ENCODE peak calls at places on chromosome 19, in seven cellular contexts. B, C, Z, Y, Q, N and U are unnamed samples.

GRCh38 chr19:7926021-7926726 is at the start of gene CTXN1:
- DNase-seq in B (peak; percentile 71), Q (peak; percentile 85), Y (peak; percentile 72), Z (peak; percentile 73), N (peak; percentile 72), C (peak; percentile 67), U (peak; percentile 91)

GRCh38 chr19:35773020-35773809 is 2.1 kb upstream of the ARHGAP33 start:
- DNase-seq in B (no peak), Y (no peak), C (no peak), N (no peak), Q (no peak), Z (no peak), U (no peak)

GRCh38 chr19:23241433-23241832 is 8.8 kb downstream of the ZNF724 start:
- DNase-seq in Y (no peak), N (no peak), C (no peak), Z (peak; percentile 41), B (no peak), Q (no peak), U (no peak)

GRCh38 chr19:5947435-5947834 is 30.5 kb downstream of the RANBP3 start:
- DNase-seq in B (peak; percentile 68), Z (no peak), Q (no peak), N (no peak), Y (no peak), C (no peak), U (no peak)

GRCh38 chr19:33273881-33274662 is 28.3 kb downstream of the CEBPA start:
- DNase-seq in N (no peak), Z (no peak), B (no peak), Y (no peak), Q (no peak), C (no peak), U (peak; percentile 63)

GRCh38 chr19:38202504-38202903 is 21.5 kb downstream of the DPF1 start:
- DNase-seq in Q (no peak), C (no peak), N (no peak), B (no peak), Y (no peak), Z (no peak), U (no peak)

GRCh38 chr19:16073988-16074387 is 2.3 kb upstream of the TPM4 start:
- DNase-seq in Z (peak; percentile 31), Y (no peak), B (no peak), N (peak; percentile 57), Q (no peak), C (no peak), U (no peak)

GRCh38 chr19:53871448-53871847 is 3.8 kb downstream of the MYADM start:
- DNase-seq in Y (no peak), Z (no peak), C (no peak), Q (no peak), B (no peak), N (peak; percentile 43), U (no peak)

GRCh38 chr19:51799311-51799997 is 4.5 kb downstream of the FPR3 start:
- DNase-seq in N (no peak), C (peak; percentile 35), Z (no peak), Y (no peak), B (peak; percentile 89), Q (no peak), U (peak; percentile 52)

GRCh38 chr19:8387688-8388611 is 2.2 kb upstream of the RAB11B start:
- DNase-seq in Z (no peak), Q (no peak), Y (no peak), C (no peak), N (no peak), B (no peak), U (no peak)

GRCh38 chr19:8526345-8527062 is 12.5 kb upstream of the ZNF414 start:
- DNase-seq in N (no peak), Z (no peak), C (peak; percentile 52), B (peak; percentile 90), Y (peak; percentile 92), Q (peak; percentile 97), U (peak; percentile 96)

GRCh38 chr19:8004723-8005513 is 523 bp downstream of the ELAVL1 start:
- DNase-seq in C (peak; percentile 18), Z (peak; percentile 44), Y (no peak), Q (peak; percentile 53), N (peak; percentile 23), B (no peak), U (no peak)

GRCh38 chr19:4636151-4636717 is 3.1 kb upstream of the TNFAIP8L1 start:
- DNase-seq in C (peak; percentile 61), Y (peak; percentile 78), B (peak; percentile 74), N (peak; percentile 75), Z (peak; percentile 79), Q (peak; percentile 83), U (peak; percentile 83)

GRCh38 chr19:50513746-50514345 is at the start of gene ASPDH:
- DNase-seq in B (no peak), Y (no peak), Q (no peak), N (no peak), Z (no peak), C (no peak), U (no peak)

GRCh38 chr19:50512999-50513745 is 541 bp downstream of the ASPDH start:
- DNase-seq in B (no peak), Y (no peak), Z (no peak), C (no peak), N (no peak), Q (no peak), U (no peak)

GRCh38 chr19:50511069-50511822 is at the start of gene JOSD2:
- DNase-seq in Y (peak; percentile 99), Z (peak; percentile 100), B (peak; percentile 99), C (peak; percentile 99), N (peak; percentile 96), Q (peak; percentile 99), U (peak; percentile 98)

GRCh38 chr19:50510700-50511068 is 307 bp downstream of the JOSD2 start:
- DNase-seq in Y (no peak), Q (no peak), C (no peak), N (no peak), Z (no peak), B (no peak), U (no peak)

DNA sequence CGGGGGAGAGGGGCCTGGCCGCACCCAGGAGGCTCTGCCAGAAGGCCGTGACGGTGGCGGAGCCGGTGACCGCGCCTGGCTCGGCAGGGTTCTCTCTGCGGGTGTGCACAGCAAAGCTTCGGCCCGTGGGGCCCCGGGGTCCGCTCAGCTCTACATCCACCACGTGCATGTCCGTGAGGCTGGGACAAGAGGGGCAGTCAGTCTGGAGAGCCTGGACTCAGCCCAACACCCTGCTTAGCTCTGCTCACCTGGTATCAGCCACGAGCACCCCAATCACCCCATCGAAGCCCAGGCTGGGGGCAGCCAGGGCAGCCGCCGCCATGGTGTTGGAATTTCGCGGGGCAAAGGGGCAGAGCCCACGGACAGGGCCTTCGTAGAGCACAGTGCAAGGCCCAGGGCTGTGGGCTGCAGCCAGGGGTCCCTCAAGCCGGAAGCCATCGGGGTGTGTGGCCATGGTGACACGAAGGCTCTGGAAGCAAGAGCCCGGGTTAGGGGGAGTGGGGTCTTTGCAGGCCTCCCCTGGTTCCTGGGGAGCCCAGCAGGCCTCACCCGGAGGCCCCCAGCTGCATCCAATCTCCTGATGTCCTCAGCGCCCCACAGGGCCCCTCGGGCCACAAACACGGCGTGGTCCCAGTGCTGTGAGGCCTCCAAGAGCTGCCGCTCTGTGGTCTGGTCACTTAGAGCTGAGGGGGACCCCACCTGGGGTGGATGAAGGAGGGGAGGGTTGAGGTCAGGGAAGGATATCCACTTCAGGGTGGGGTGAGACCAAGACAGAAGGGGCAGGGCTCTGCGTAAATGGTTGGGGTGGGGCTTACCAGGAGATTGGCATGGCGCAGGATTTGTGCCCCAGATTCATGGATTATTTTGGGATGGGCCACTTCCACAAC is 1.4 kb downstream of the ASPDH start:
- DNase-seq in N (no peak), Q (no peak), Z (no peak), C (no peak), B (no peak), Y (no peak), U (no peak)
- H3K4me3 ChIP-seq in N (peak overlapping the region; percentile 67), Q (no peak overlapping the region), Z (peak overlapping the region; percentile 72), C (no peak overlapping the region), B (peak overlapping the region; percentile 86), Y (peak overlapping the region; percentile 57), U (no peak overlapping the region)

DNA sequence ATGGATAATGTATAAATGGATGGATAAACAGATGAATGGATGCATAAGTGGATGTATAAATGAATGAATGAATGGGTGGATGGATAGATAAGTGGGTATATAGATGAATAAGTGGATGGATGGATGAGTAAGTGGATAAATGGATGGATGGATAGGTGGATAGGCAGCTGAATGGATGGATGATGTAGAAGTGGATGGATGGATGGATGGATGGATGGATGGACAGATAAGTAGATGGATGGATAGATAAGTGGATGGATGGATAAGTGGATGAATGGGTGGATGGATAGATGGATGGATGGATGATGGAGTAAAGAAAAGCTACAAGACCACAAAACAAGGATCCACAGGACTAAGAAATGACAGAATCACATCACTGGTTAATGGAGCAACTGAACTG is 9.0 kb upstream of the COMP start:
- DNase-seq in B (no peak), N (no peak), Z (no peak), Y (no peak), C (no peak), Q (no peak), U (no peak)
- H3K4me1 ChIP-seq in B (peaks cover 6% of the 10 kb centered on the region), N (no peaks in the 10 kb centered on the region), Z (peaks cover 2% of the 10 kb centered on the region), Y (no peaks in the 10 kb centered on the region), C (no peaks in the 10 kb centered on the region), Q (no peaks in the 10 kb centered on the region), U (no peaks in the 10 kb centered on the region)

DNA sequence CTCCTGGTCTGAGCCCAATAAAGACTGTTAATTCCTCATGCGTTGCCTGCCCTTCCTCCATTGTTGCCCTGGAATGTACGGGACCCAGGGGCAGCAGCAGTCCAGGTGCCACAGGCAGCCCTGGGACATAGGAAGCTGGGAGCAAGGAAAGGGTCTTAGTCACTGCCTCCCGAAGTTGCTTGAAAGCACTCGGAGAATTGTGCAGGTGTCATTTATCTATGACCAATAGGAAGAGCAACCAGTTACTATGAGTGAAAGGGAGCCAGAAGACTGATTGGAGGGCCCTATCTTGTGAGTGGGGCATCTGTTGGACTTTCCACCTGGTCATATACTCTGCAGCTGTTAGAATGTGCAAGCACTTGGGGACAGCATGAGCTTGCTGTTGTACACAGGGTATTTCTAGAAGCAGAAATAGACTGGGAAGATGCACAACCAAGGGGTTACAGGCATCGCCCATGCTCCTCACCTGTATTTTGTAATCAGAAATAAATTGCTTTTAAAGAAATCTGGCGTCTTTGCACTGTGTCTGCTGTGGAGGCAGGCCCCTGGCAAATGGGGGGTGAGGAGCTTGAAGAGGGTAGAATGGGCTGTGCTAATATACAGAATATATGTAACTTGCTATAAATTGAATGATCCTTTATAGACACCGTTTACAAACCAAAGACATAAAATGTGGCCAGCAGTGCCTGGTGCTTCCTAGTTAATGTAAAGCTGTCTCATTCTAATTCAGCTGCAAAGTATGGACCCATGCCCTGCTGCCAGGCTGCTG is 4.2 kb upstream of the RPS11 start:
- DNase-seq in C (no peak), Q (no peak), Z (no peak), Y (no peak), N (no peak), B (no peak), U (no peak)
- H3K4me3 ChIP-seq in C (no peak overlapping the region), Q (no peak overlapping the region), Z (no peak overlapping the region), Y (no peak overlapping the region), N (no peak overlapping the region), B (no peak overlapping the region), U (no peak overlapping the region)

DNA sequence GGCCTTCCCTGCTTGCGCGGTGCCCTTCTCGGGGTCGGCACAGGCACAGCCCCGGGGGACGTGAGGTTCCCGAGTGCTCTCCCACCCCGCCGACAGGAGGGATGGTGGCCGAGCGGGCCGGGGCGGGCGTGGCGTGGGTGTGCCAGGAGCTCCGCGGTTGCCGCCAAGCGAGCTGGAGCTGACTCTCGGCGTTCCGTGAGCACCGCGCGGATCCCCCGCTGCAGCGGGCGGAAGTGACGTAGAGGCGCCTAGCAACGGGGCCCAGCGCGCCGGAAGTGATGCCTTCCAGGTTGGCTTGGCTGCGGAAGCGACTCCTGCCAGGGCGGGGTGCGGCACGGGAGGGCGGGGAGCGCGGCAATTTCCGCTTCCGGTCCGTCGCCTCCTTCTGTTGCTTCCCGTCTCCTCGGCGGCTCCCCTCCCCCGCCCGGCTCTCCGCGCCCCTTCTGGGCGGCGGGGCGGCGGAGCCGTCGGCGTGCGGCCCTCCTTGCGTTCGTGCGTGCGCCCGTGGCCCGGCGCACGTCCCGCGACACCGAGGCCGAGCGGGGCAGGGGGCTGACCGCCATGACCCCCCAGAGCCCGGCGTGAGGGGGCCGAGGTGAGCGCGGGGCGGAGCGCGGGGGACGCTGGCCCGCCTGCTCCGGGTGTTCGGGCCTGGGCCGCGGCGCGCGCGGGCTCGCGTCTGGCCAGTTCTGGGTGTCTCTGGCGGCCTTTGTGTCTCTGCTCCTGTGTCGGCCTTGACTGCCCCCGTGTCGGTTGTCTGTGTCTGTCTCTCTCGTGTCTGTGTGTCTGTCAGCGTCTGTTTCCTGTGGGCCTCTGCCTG is at the start of gene EPN1:
- DNase-seq in Y (peak; percentile 94), Z (peak; percentile 98), B (peak; percentile 97), N (peak; percentile 96), Q (peak; percentile 99), C (peak; percentile 96), U (peak; percentile 99)
- H3K4me1 ChIP-seq in Y (peaks cover 8% of the 10 kb centered on the region), Z (peaks cover 52% of the 10 kb centered on the region), B (peaks cover 87% of the 10 kb centered on the region), N (peaks cover 36% of the 10 kb centered on the region), Q (peaks cover 13% of the 10 kb centered on the region), C (peaks cover 57% of the 10 kb centered on the region), U (peaks cover 19% of the 10 kb centered on the region)